ENCODE peak calls at places on chromosomes 1 and 21, in six cellular contexts. One of them, this sample, is unnamed.

GRCh38 chr1:119314001-119314796 is 54.4 kb upstream of the HAO2 start:
- DNase-seq in prostate gland: no peak
- DNase-seq in stomach: no peak
- DNase-seq in endothelial cell of umbilical vein: no peak
- DNase-seq in esophagus muscularis mucosa: no peak
- DNase-seq in breast epithelium: no peak
- DNase-seq in this sample: no peak

GRCh38 chr1:185368913-185369491 is 52.0 kb upstream of the IVNS1ABP start:
- DNase-seq in prostate gland: no peak
- DNase-seq in stomach: no peak
- DNase-seq in endothelial cell of umbilical vein: no peak
- DNase-seq in esophagus muscularis mucosa: no peak
- DNase-seq in breast epithelium: no peak
- DNase-seq in this sample: no peak

GRCh38 chr1:226809785-226810571 is 60.4 kb upstream of the PSEN2 start:
- DNase-seq in prostate gland: no peak
- DNase-seq in stomach: no peak
- DNase-seq in endothelial cell of umbilical vein: no peak
- DNase-seq in esophagus muscularis mucosa: no peak
- DNase-seq in breast epithelium: no peak
- DNase-seq in this sample: peak; percentile 57

GRCh38 chr1:17686258-17686657 is 68.9 kb upstream of the ACTL8 start:
- DNase-seq in prostate gland: no peak
- DNase-seq in stomach: no peak
- DNase-seq in endothelial cell of umbilical vein: no peak
- DNase-seq in esophagus muscularis mucosa: no peak
- DNase-seq in breast epithelium: no peak
- DNase-seq in this sample: no peak

GRCh38 chr21:16124397-16125130 is 394.8 kb downstream of the USP25 start:
- DNase-seq in prostate gland: no peak
- DNase-seq in stomach: no peak
- DNase-seq in endothelial cell of umbilical vein: peak; percentile 91
- DNase-seq in esophagus muscularis mucosa: no peak
- DNase-seq in breast epithelium: no peak
- DNase-seq in this sample: no peak

GRCh38 chr1:46288485-46289133 is 14.8 kb downstream of the LRRC41 start:
- DNase-seq in prostate gland: no peak
- DNase-seq in stomach: no peak
- DNase-seq in endothelial cell of umbilical vein: peak; percentile 24
- DNase-seq in esophagus muscularis mucosa: no peak
- DNase-seq in breast epithelium: no peak
- DNase-seq in this sample: no peak

GRCh38 chr1:243930822-243931671 is 81.0 kb upstream of the AKT3 start:
- DNase-seq in prostate gland: no peak
- DNase-seq in stomach: no peak
- DNase-seq in endothelial cell of umbilical vein: no peak
- DNase-seq in esophagus muscularis mucosa: no peak
- DNase-seq in breast epithelium: no peak
- DNase-seq in this sample: no peak

GRCh38 chr1:81337226-81337625 is 463.5 kb upstream of the ADGRL2 start:
- DNase-seq in prostate gland: no peak
- DNase-seq in stomach: no peak
- DNase-seq in endothelial cell of umbilical vein: no peak
- DNase-seq in esophagus muscularis mucosa: no peak
- DNase-seq in breast epithelium: no peak
- DNase-seq in this sample: no peak

GRCh38 chr1:110878993-110879392 is 6.0 kb downstream of the CD53 start:
- DNase-seq in prostate gland: no peak
- DNase-seq in stomach: no peak
- DNase-seq in endothelial cell of umbilical vein: no peak
- DNase-seq in esophagus muscularis mucosa: no peak
- DNase-seq in breast epithelium: no peak
- DNase-seq in this sample: no peak

GRCh38 chr1:206892351-206892984 is 4.8 kb upstream of the IL24 start:
- DNase-seq in prostate gland: no peak
- DNase-seq in stomach: no peak
- DNase-seq in endothelial cell of umbilical vein: no peak
- DNase-seq in esophagus muscularis mucosa: no peak
- DNase-seq in breast epithelium: no peak
- DNase-seq in this sample: no peak

GRCh38 chr1:31532114-31532644 is 44.1 kb upstream of the TINAGL1 start:
- DNase-seq in prostate gland: no peak
- DNase-seq in stomach: no peak
- DNase-seq in endothelial cell of umbilical vein: no peak
- DNase-seq in esophagus muscularis mucosa: no peak
- DNase-seq in breast epithelium: no peak
- DNase-seq in this sample: no peak

GRCh38 chr1:119712342-119713038 is 756 bp downstream of the PHGDH start:
- DNase-seq in prostate gland: peak; percentile 69
- DNase-seq in stomach: peak; percentile 64
- DNase-seq in endothelial cell of umbilical vein: peak; percentile 69
- DNase-seq in esophagus muscularis mucosa: peak; percentile 92
- DNase-seq in breast epithelium: peak; percentile 41
- DNase-seq in this sample: peak; percentile 94

GRCh38 chr1:58183286-58183685 is 363.2 kb downstream of the OMA1 start:
- DNase-seq in prostate gland: peak; percentile 55
- DNase-seq in stomach: no peak
- DNase-seq in endothelial cell of umbilical vein: no peak
- DNase-seq in esophagus muscularis mucosa: no peak
- DNase-seq in breast epithelium: no peak
- DNase-seq in this sample: no peak

GRCh38 chr1:180230791-180231505 is 884 bp downstream of the LHX4 start:
- DNase-seq in prostate gland: no peak
- DNase-seq in stomach: no peak
- DNase-seq in endothelial cell of umbilical vein: peak; percentile 34
- DNase-seq in esophagus muscularis mucosa: no peak
- DNase-seq in breast epithelium: no peak
- DNase-seq in this sample: peak; percentile 55

GRCh38 chr21:42523211-42523610 is 9.6 kb downstream of the SLC37A1 start:
- DNase-seq in prostate gland: no peak
- DNase-seq in stomach: no peak
- DNase-seq in endothelial cell of umbilical vein: no peak
- DNase-seq in esophagus muscularis mucosa: no peak
- DNase-seq in breast epithelium: no peak
- DNase-seq in this sample: peak; percentile 55

GRCh38 chr1:18731591-18732235 is 101.1 kb downstream of the PAX7 start:
- DNase-seq in prostate gland: no peak
- DNase-seq in stomach: no peak
- DNase-seq in endothelial cell of umbilical vein: no peak
- DNase-seq in esophagus muscularis mucosa: no peak
- DNase-seq in breast epithelium: no peak
- DNase-seq in this sample: no peak

GRCh38 chr1:53349968-53350852 is 22.3 kb upstream of the LRP8 start:
- DNase-seq in prostate gland: no peak
- DNase-seq in stomach: peak; percentile 21
- DNase-seq in endothelial cell of umbilical vein: no peak
- DNase-seq in esophagus muscularis mucosa: peak; percentile 88
- DNase-seq in breast epithelium: no peak
- DNase-seq in this sample: no peak

GRCh38 chr1:226608699-226609505 is 60.3 kb downstream of the STUM start:
- DNase-seq in prostate gland: peak; percentile 36
- DNase-seq in stomach: peak; percentile 72
- DNase-seq in endothelial cell of umbilical vein: peak; percentile 58
- DNase-seq in esophagus muscularis mucosa: no peak
- DNase-seq in breast epithelium: no peak
- DNase-seq in this sample: peak; percentile 78

GRCh38 chr1:204647114-204647804 is 38.3 kb downstream of the LRRN2 start:
- DNase-seq in prostate gland: no peak
- DNase-seq in stomach: peak; percentile 32
- DNase-seq in endothelial cell of umbilical vein: peak; percentile 58
- DNase-seq in esophagus muscularis mucosa: no peak
- DNase-seq in breast epithelium: no peak
- DNase-seq in this sample: no peak

GRCh38 chr1:106584663-106585062 is 471.8 kb upstream of the PRMT6 start:
- DNase-seq in prostate gland: no peak
- DNase-seq in stomach: no peak
- DNase-seq in endothelial cell of umbilical vein: no peak
- DNase-seq in esophagus muscularis mucosa: no peak
- DNase-seq in breast epithelium: no peak
- DNase-seq in this sample: no peak

GRCh38 chr1:160117709-160118183 is 2.2 kb downstream of the ATP1A2 start:
- DNase-seq in prostate gland: no peak
- DNase-seq in stomach: peak; percentile 32
- DNase-seq in endothelial cell of umbilical vein: no peak
- DNase-seq in esophagus muscularis mucosa: no peak
- DNase-seq in breast epithelium: no peak
- DNase-seq in this sample: peak; percentile 89

GRCh38 chr1:89809556-89809955 is 11.3 kb upstream of the LRRC8D start:
- DNase-seq in prostate gland: no peak
- DNase-seq in stomach: no peak
- DNase-seq in endothelial cell of umbilical vein: no peak
- DNase-seq in esophagus muscularis mucosa: no peak
- DNase-seq in breast epithelium: no peak
- DNase-seq in this sample: no peak

GRCh38 chr1:184945678-184946412 is 28.5 kb downstream of the NIBAN1 start:
- DNase-seq in prostate gland: no peak
- DNase-seq in stomach: no peak
- DNase-seq in endothelial cell of umbilical vein: no peak
- DNase-seq in esophagus muscularis mucosa: peak; percentile 7
- DNase-seq in breast epithelium: no peak
- DNase-seq in this sample: no peak

GRCh38 chr1:62924983-62925790 is 141.3 kb downstream of the ATG4C start:
- DNase-seq in prostate gland: no peak
- DNase-seq in stomach: no peak
- DNase-seq in endothelial cell of umbilical vein: no peak
- DNase-seq in esophagus muscularis mucosa: no peak
- DNase-seq in breast epithelium: no peak
- DNase-seq in this sample: no peak

GRCh38 chr1:35939484-35939883 is 8.6 kb downstream of the AGO3 start:
- DNase-seq in prostate gland: no peak
- DNase-seq in stomach: no peak
- DNase-seq in endothelial cell of umbilical vein: no peak
- DNase-seq in esophagus muscularis mucosa: no peak
- DNase-seq in breast epithelium: no peak
- DNase-seq in this sample: no peak

GRCh38 chr1:11124965-11125364 is 25.3 kb upstream of the EXOSC10 start:
- DNase-seq in prostate gland: no peak
- DNase-seq in stomach: no peak
- DNase-seq in endothelial cell of umbilical vein: no peak
- DNase-seq in esophagus muscularis mucosa: no peak
- DNase-seq in breast epithelium: no peak
- DNase-seq in this sample: no peak

GRCh38 chr1:23343246-23344110 is 606 bp downstream of the HNRNPR start:
- DNase-seq in prostate gland: no peak
- DNase-seq in stomach: peak; percentile 29
- DNase-seq in endothelial cell of umbilical vein: peak; percentile 53
- DNase-seq in esophagus muscularis mucosa: no peak
- DNase-seq in breast epithelium: no peak
- DNase-seq in this sample: peak; percentile 70

GRCh38 chr1:155977607-155978324 is 581 bp downstream of the ARHGEF2 start:
- DNase-seq in prostate gland: peak; percentile 26
- DNase-seq in stomach: no peak
- DNase-seq in endothelial cell of umbilical vein: no peak
- DNase-seq in esophagus muscularis mucosa: no peak
- DNase-seq in breast epithelium: peak; percentile 35
- DNase-seq in this sample: peak; percentile 82

GRCh38 chr1:99646885-99647284 is 972 bp downstream of the PALMD start:
- DNase-seq in prostate gland: no peak
- DNase-seq in stomach: no peak
- DNase-seq in endothelial cell of umbilical vein: no peak
- DNase-seq in esophagus muscularis mucosa: no peak
- DNase-seq in breast epithelium: no peak
- DNase-seq in this sample: no peak
- H3K27ac ChIP-seq in prostate gland: peak overlapping the region; percentile 82
- H3K27ac ChIP-seq in stomach: no peak overlapping the region
- H3K27ac ChIP-seq in endothelial cell of umbilical vein: peak overlapping the region; percentile 94
- H3K27ac ChIP-seq in esophagus muscularis mucosa: peak overlapping the region; percentile 76
- H3K27ac ChIP-seq in breast epithelium: peak overlapping the region; percentile 85
- H3K27ac ChIP-seq in this sample: peak overlapping the region; percentile 65

GRCh38 chr1:1784933-1785332 is 6.7 kb upstream of the NADK start:
- DNase-seq in prostate gland: no peak
- DNase-seq in stomach: no peak
- DNase-seq in endothelial cell of umbilical vein: no peak
- DNase-seq in esophagus muscularis mucosa: no peak
- DNase-seq in breast epithelium: no peak
- DNase-seq in this sample: no peak
- TF ChIP-seq POLR2AphosphoS5 in prostate gland: no peak
- TF ChIP-seq POLR2AphosphoS5 in stomach: no peak
- TF ChIP-seq POLR2AphosphoS5 in endothelial cell of umbilical vein: no peak
- TF ChIP-seq POLR2AphosphoS5 in esophagus muscularis mucosa: no peak
- TF ChIP-seq POLR2AphosphoS5 in breast epithelium: no peak
- TF ChIP-seq POLR2AphosphoS5 in this sample: no peak

GRCh38 chr21:43758811-43759210 is 17.3 kb downstream of the CSTB start:
- DNase-seq in prostate gland: peak; percentile 40
- DNase-seq in stomach: no peak
- DNase-seq in endothelial cell of umbilical vein: no peak
- DNase-seq in esophagus muscularis mucosa: no peak
- DNase-seq in breast epithelium: no peak
- DNase-seq in this sample: no peak

GRCh38 chr21:43759651-43760050 is 16.5 kb downstream of the CSTB start:
- DNase-seq in prostate gland: no peak
- DNase-seq in stomach: no peak
- DNase-seq in endothelial cell of umbilical vein: no peak
- DNase-seq in esophagus muscularis mucosa: no peak
- DNase-seq in breast epithelium: no peak
- DNase-seq in this sample: no peak

GRCh38 chr21:43761886-43762285 is 14.2 kb downstream of the CSTB start:
- DNase-seq in prostate gland: no peak
- DNase-seq in stomach: no peak
- DNase-seq in endothelial cell of umbilical vein: no peak
- DNase-seq in esophagus muscularis mucosa: no peak
- DNase-seq in breast epithelium: no peak
- DNase-seq in this sample: no peak

GRCh38 chr21:43762303-43763128 is 13.6 kb downstream of the CSTB start:
- DNase-seq in prostate gland: no peak
- DNase-seq in stomach: no peak
- DNase-seq in endothelial cell of umbilical vein: no peak
- DNase-seq in esophagus muscularis mucosa: no peak
- DNase-seq in breast epithelium: no peak
- DNase-seq in this sample: no peak

GRCh38 chr21:43760391-43760958 is 15.6 kb downstream of the CSTB start:
- DNase-seq in prostate gland: no peak
- DNase-seq in stomach: no peak
- DNase-seq in endothelial cell of umbilical vein: no peak
- DNase-seq in esophagus muscularis mucosa: no peak
- DNase-seq in breast epithelium: no peak
- DNase-seq in this sample: no peak
- H3K27ac ChIP-seq in prostate gland: no peak overlapping the region
- H3K27ac ChIP-seq in stomach: no peak overlapping the region
- H3K27ac ChIP-seq in endothelial cell of umbilical vein: no peak overlapping the region
- H3K27ac ChIP-seq in esophagus muscularis mucosa: no peak overlapping the region
- H3K27ac ChIP-seq in breast epithelium: no peak overlapping the region
- H3K27ac ChIP-seq in this sample: no peak overlapping the region

DNA sequence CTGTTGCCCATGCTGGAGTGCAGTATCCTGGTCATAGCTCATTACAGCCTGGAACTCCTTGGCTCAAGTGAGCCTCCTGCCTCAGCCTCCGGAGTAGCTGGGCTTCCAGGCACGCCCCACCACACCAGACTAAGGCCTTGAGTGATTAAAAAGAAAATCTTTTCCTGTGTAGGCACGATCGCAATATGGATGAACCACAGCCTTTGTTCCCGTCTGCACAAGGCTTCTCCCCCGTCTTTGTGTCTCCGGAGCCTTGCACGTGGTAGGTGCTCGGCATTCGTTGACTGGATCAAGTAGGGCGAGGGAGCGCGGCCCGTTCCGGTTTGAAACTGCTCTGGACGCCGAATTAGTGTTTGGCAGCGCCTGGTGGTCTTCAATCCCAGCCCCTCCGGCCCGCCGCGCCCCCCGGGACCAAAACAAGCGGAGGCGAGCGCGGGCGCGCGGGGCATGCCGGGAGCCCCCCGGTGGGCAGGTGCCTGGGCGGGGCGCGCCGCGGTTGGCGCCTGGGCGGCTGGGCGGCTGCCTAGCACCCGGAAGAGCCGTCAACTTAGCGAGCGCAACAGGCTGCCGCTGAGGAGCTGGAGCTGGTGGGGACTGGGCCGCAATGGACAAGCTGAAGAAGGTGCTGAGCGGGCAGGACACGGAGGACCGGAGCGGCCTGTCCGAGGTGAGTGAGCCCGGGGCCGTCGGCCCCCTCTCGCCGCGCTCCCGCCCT is at the start of gene SFT2D2:
- DNase-seq in prostate gland: peak; percentile 77
- DNase-seq in stomach: peak; percentile 80
- DNase-seq in endothelial cell of umbilical vein: peak; percentile 78
- DNase-seq in esophagus muscularis mucosa: peak; percentile 92
- DNase-seq in breast epithelium: peak; percentile 64
- DNase-seq in this sample: peak; percentile 88
- TF ChIP-seq POLR2AphosphoS5 in prostate gland: peak; percentile 66
- TF ChIP-seq POLR2AphosphoS5 in stomach: peak; percentile 85
- TF ChIP-seq POLR2AphosphoS5 in endothelial cell of umbilical vein: peak; percentile 74
- TF ChIP-seq POLR2AphosphoS5 in esophagus muscularis mucosa: peak; percentile 77
- TF ChIP-seq POLR2AphosphoS5 in breast epithelium: peak; percentile 29
- TF ChIP-seq POLR2AphosphoS5 in this sample: peak; percentile 88